ENCODE peak calls at places on chromosomes 7 and 10, in five cellular contexts. J is cardiac fibroblast, B is fibroblast of the aortic adventitia, P is progenitor cell of endocrine pancreas, H is nephron progenitor cell. M is an unnamed sample.

GRCh38 chr10:4561301-4561700 is 264.7 kb upstream of the AKR1E2 start:
- DNase-seq in H (no peak), J (no peak), B (no peak), P (no peak), M (no peak)

GRCh38 chr7:92523110-92523509 is 5.2 kb downstream of the PEX1 start:
- DNase-seq in B (no peak), J (no peak), P (no peak), H (no peak), M (no peak)

GRCh38 chr7:129907122-129907741 is 45.5 kb downstream of the UBE2H start:
- DNase-seq in J (no peak), P (no peak), H (no peak), B (peak), M (no peak)

GRCh38 chr10:130844264-130844761 is 467.2 kb downstream of the TCERG1L start:
- DNase-seq in B (no peak), J (no peak), H (no peak), P (no peak), M (no peak)

GRCh38 chr7:106119719-106120118 is 7.6 kb upstream of the SYPL1 start:
- DNase-seq in P (no peak), B (no peak), H (no peak), J (no peak), M (no peak)

GRCh38 chr10:115022754-115023153 is 70.4 kb upstream of the ATRNL1 start:
- DNase-seq in B (no peak), J (no peak), P (no peak), H (no peak), M (no peak)

GRCh38 chr10:114243661-114244060 is 4.6 kb downstream of the VWA2 start:
- DNase-seq in J (no peak), P (no peak), H (no peak), B (no peak), M (no peak)

GRCh38 chr10:1634239-1634638 is 103.1 kb downstream of the ADARB2 start:
- DNase-seq in J (no peak), H (no peak), P (no peak), B (no peak), M (no peak)

GRCh38 chr7:31192996-31193395 is 140.9 kb downstream of the ADCYAP1R1 start:
- DNase-seq in H (peak), J (peak), P (peak), B (peak), M (peak)

GRCh38 chr10:49220679-49221078 is 32.5 kb upstream of the TMEM273 start:
- DNase-seq in P (no peak), H (no peak), B (no peak), J (no peak), M (no peak)

GRCh38 chr7:47938574-47939165 is 9.6 kb downstream of the PKD1L1 start:
- DNase-seq in B (no peak), H (no peak), P (no peak), J (peak), M (no peak)

GRCh38 chr7:87875151-87876039 is 765 bp downstream of the SLC25A40 start:
- DNase-seq in H (peak), P (no peak), J (peak), B (no peak), M (peak)

GRCh38 chr7:70694909-70695803 is 436.8 kb upstream of the GALNT17 start:
- DNase-seq in H (peak), J (peak), P (peak), B (peak), M (peak)

GRCh38 chr10:78700413-78700812 is 368.4 kb upstream of the ZMIZ1 start:
- DNase-seq in J (peak), H (no peak), P (no peak), B (peak), M (no peak)

GRCh38 chr7:157406971-157407370 is 70.2 kb downstream of the DNAJB6 start:
- DNase-seq in H (no peak), B (no peak), J (no peak), P (no peak), M (no peak)

GRCh38 chr7:105971867-105972266 is 8.8 kb downstream of the CDHR3 start:
- DNase-seq in J (no peak), H (no peak), P (no peak), B (no peak), M (no peak)

GRCh38 chr7:68730871-68731403 is 867.3 kb upstream of the AUTS2 start:
- DNase-seq in B (no peak), J (no peak), H (no peak), P (no peak), M (no peak)

GRCh38 chr10:31619410-31620095 is 300.5 kb downstream of the ZEB1 start:
- DNase-seq in P (no peak), H (no peak), B (no peak), J (no peak), M (no peak)

GRCh38 chr10:99964791-99965190 is 45.0 kb downstream of the DNMBP start:
- DNase-seq in H (no peak), B (peak), J (peak), P (no peak), M (no peak)

GRCh38 chr10:82866424-82867020 is 991.5 kb downstream of the NRG3 start:
- DNase-seq in P (no peak), H (no peak), J (peak), B (peak), M (no peak)

GRCh38 chr7:101235050-101235449 is 2.6 kb downstream of the CLDN15 start:
- DNase-seq in J (no peak), B (peak), H (no peak), P (no peak), M (no peak)

GRCh38 chr7:66741706-66742053 is 1.1 kb downstream of the RABGEF1 start:
- DNase-seq in P (no peak), B (peak), J (peak), H (no peak), M (no peak)

GRCh38 chr7:875051-875450 is 1.3 kb upstream of the GET4 start:
- DNase-seq in J (no peak), B (no peak), P (no peak), H (no peak), M (no peak)

GRCh38 chr7:55515569-55516279 is 56.6 kb downstream of the VOPP1 start:
- DNase-seq in H (no peak), J (no peak), B (peak), P (no peak), M (peak)

GRCh38 chr7:97015787-97016391 is 8.7 kb downstream of the DLX5 start:
- DNase-seq in H (no peak), J (no peak), P (no peak), B (no peak), M (no peak)

GRCh38 chr10:53754851-53755250 is 982.3 kb upstream of the MBL2 start:
- DNase-seq in H (peak), P (no peak), J (no peak), B (no peak), M (no peak)

GRCh38 chr7:149713731-149714068 is 59.7 kb downstream of the ZNF467 start:
- DNase-seq in H (no peak), J (no peak), P (no peak), B (no peak), M (no peak)

GRCh38 chr7:75735059-75735458 is 3.7 kb downstream of the HIP1 start:
- DNase-seq in B (no peak), J (no peak), P (no peak), H (no peak), M (no peak)

GRCh38 chr10:74371696-74372095 is 220.7 kb downstream of the ADK start:
- DNase-seq in J (peak), B (peak), H (no peak), P (no peak), M (no peak)

GRCh38 chr10:26697922-26698608 is 564 bp downstream of the PDSS1 start:
- DNase-seq in J (peak), P (no peak), H (peak), B (peak), M (peak)

GRCh38 chr7:1999278-1999984 is 233.3 kb downstream of the MAD1L1 start:
- DNase-seq in J (no peak), H (no peak), P (no peak), B (no peak), M (no peak)

GRCh38 chr10:6478722-6479121 is 101.4 kb downstream of the PRKCQ start:
- DNase-seq in P (no peak), H (no peak), B (no peak), J (no peak), M (no peak)
- TF ChIP-seq CTCF in P (no peak), H (no peak), B (no peak), J (no peak), M (no peak)

GRCh38 chr10:117226813-117227451 is 14.0 kb upstream of the SLC18A2 start:
- DNase-seq in P (no peak), H (no peak), J (peak), B (peak), M (peak)
- TF ChIP-seq CTCF in P (peak), H (peak), J (peak), B (peak), M (peak)

DNA sequence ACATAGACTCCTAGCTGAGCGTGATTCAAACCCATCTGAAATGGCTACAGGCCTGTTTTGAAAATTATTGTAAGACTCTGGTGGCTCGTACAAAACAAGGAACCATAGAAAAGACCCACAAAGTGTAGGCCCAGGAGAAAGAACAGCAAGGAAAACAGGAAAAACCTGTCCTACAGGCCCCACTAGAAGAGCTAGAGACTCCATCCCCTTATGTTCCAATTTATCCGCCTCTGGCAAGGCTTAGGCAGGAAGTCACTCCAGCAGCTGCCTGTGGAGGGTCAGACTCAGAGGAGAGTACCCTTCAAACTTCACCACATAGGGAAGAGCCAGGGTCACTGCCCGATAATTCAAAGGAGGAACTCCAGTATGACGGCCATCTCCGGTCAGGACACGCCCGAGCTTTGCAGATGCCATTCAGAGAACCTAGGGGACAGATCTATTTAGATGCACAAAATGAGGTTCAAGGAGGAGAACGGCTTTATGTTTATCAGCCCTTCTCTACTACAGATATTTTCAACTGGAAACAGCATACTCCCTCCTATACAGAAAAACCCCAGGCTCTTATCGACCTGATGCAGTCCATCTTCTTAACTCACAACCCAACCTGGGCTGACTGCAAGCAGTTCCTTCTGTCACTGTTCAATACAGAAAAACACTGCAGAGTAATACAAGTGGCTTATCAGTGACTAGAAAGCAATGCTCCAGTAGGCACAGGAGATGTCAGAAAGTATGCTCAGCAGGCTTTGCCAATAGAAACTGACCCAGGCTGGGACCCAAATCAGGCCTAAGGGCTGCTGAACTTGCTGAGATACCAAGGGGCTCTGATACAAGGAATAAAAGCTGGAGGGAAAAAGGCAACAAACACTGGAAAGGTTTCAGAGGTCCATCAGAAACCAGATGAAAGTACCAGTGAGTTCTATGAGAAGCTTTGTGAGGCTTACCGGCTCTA is 8.6 kb upstream of the ZNF33B start:
- DNase-seq in P (no peak), B (no peak), J (no peak), H (no peak), M (no peak)
- TF ChIP-seq CTCF in P (no peak), B (no peak), J (no peak), H (no peak), M (no peak)

GRCh38 chr7:130959743-130960207 is 225.8 kb upstream of the KLF14 start:
- DNase-seq in H (no peak), J (peak), P (no peak), B (peak), M (no peak)
- TF ChIP-seq CTCF in H (no peak), J (peak), P (peak), B (peak), M (peak)

GRCh38 chr10:61024801-61025201 is 80.8 kb upstream of the RHOBTB1 start:
- DNase-seq in J (peak), P (no peak), B (no peak), H (peak), M (no peak)
- TF ChIP-seq CTCF in J (peak), P (peak), B (peak), H (peak), M (peak)

DNA sequence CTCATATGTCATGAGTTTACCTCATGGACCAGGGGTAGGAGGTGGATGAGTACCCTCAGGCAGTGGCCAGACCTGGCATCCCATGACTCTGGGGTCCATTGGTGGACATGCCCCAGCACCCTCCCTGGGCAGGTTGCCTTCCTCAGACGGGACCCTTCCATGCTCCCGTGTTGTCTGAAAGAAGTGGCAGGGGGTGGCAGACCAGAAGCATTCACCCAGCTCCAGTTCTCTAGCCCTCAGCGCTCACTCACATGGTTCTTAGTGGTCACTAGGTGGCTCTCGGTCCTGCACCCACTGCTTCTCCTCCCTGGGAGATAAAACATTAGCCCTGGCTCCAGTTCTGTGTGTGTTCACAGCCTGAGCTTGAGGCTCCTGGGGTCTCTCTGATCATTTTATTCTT is 6.0 kb downstream of the RBP3 start:
- DNase-seq in P (no peak), J (peak), H (no peak), B (peak), M (no peak)
- TF ChIP-seq CTCF in P (peak), J (peak), H (no peak), B (peak), M (no peak)

DNA sequence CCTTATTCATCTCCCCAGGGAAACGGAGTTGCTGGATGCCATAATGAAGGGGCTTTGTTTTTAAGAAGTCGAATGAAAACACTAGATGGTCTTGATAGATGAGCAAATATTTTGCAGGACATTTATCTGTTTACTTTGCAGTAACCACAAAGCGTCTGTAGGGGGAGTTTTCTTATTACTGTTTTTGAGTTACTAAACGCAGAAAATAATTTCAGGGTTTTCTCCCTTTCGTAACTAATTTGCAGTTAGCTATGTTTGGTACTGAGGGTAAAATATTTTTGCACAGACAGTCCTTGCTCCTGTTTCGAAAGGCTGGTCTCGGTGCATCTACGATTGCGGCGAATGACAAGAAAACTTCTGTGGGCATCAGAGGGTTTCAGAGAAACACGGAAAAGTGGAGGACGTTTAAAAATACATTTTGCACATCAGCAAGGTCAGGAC is 505.6 kb upstream of the MKI67 start:
- DNase-seq in P (no peak), B (peak), J (peak), H (no peak), M (peak)
- TF ChIP-seq CTCF in P (peak), B (peak), J (peak), H (peak), M (peak)

GRCh38 chr7:140304071-140304799 is 94.1 kb downstream of the SLC37A3 start:
- DNase-seq in P (no peak), J (peak), B (peak), H (no peak), M (peak)
- TF ChIP-seq CTCF in P (no peak), J (peak), B (no peak), H (no peak), M (no peak)

GRCh38 chr10:108439397-108439796 is 1274.9 kb upstream of the SORCS1 start:
- DNase-seq in B (peak), P (no peak), H (no peak), J (no peak), M (no peak)

GRCh38 chr10:108434818-108435217 is 1270.3 kb upstream of the SORCS1 start:
- DNase-seq in P (no peak), B (no peak), H (no peak), J (no peak), M (no peak)
- TF ChIP-seq CTCF in P (no peak), B (no peak), H (no peak), J (no peak), M (no peak)

M was measured in GM20000.